ENCODE peak calls at places on chromosomes 4 and X, in six cellular contexts. N is midbrain; P is HEK293T; Z is stimulated activated CD8-positive, alpha-beta memory T cell treated with anti-CD3 and anti-CD28 coated beads, Interleukin-7, amount 100 ng/mL, for 24 hours; J is renal cortical epithelial cell; D is dermis blood vessel endothelial cell. C is an unnamed sample.
A peak's percentile ranks its signal among the peaks of the same experiment; 100 is the strongest.

GRCh38 chr4:126137782-126138170 is 823.0 kb downstream of the FAT4 start:
- DNase-seq in N (no peak), P (no peak), Z (no peak), J (no peak), D (no peak), C (no peak)

GRCh38 chr4:183515411-183515810 is 10.6 kb downstream of the ING2 start:
- DNase-seq in N (no peak), P (no peak), Z (no peak), J (no peak), D (no peak), C (no peak)

GRCh38 chr4:24857996-24858395 is 54.8 kb downstream of the CCDC149 start:
- DNase-seq in N (no peak), P (no peak), Z (no peak), J (peak; percentile 82), D (peak; percentile 53), C (peak; percentile 82)

GRCh38 chrX:23779025-23779424 is 3.9 kb upstream of the SAT1 start:
- DNase-seq in N (no peak), P (no peak), Z (no peak), J (peak; percentile 64), D (no peak), C (peak; percentile 64)

GRCh38 chr4:188727746-188728145 is 588.5 kb downstream of the TRIML1 start:
- DNase-seq in N (no peak), P (no peak), Z (no peak), J (no peak), D (no peak), C (no peak)

GRCh38 chrX:69185886-69186285 is 20.6 kb upstream of the PJA1 start:
- DNase-seq in N (no peak), P (no peak), Z (no peak), J (no peak), D (no peak), C (no peak)

GRCh38 chrX:55132416-55132815 is 43.6 kb downstream of the PAGE2 start:
- DNase-seq in N (no peak), P (no peak), Z (no peak), J (no peak), D (no peak), C (no peak)

GRCh38 chr4:78940752-78941151 is 1.5 kb upstream of the PAQR3 start:
- DNase-seq in N (no peak), P (no peak), Z (no peak), J (no peak), D (no peak), C (no peak)

GRCh38 chr4:103498161-103499070 is 221.4 kb downstream of the TACR3 start:
- DNase-seq in N (no peak), P (no peak), Z (no peak), J (peak; percentile 36), D (no peak), C (no peak)

GRCh38 chrX:53383376-53384087 is 38.9 kb downstream of the SMC1A start:
- DNase-seq in N (no peak), P (no peak), Z (no peak), J (no peak), D (no peak), C (no peak)

GRCh38 chr4:20403846-20404245 is 152.1 kb downstream of the SLIT2 start:
- DNase-seq in N (no peak), P (no peak), Z (no peak), J (no peak), D (no peak), C (no peak)

GRCh38 chr4:48110452-48110978 is 23.5 kb downstream of the TXK start:
- DNase-seq in N (no peak), P (no peak), Z (no peak), J (no peak), D (no peak), C (no peak)

GRCh38 chrX:143500751-143501150 is 16.5 kb downstream of the SPANXN3 start:
- DNase-seq in N (no peak), P (no peak), Z (no peak), J (peak; percentile 68), D (no peak), C (no peak)

GRCh38 chrX:16187024-16187698 is 19.9 kb downstream of the MAGEB17 start:
- DNase-seq in N (no peak), P (no peak), Z (no peak), J (no peak), D (no peak), C (no peak)

GRCh38 chrX:13085533-13085932 is 41.1 kb upstream of the FAM9C start:
- DNase-seq in N (no peak), P (no peak), Z (no peak), J (no peak), D (no peak), C (no peak)

GRCh38 chrX:9885150-9885549 is 82.0 kb upstream of the CLDN34 start:
- DNase-seq in N (peak; percentile 77), P (peak; percentile 53), Z (no peak), J (peak; percentile 31), D (peak; percentile 82), C (no peak)

GRCh38 chr4:32689520-32689919 is 1969.4 kb downstream of the PCDH7 start:
- DNase-seq in N (no peak), P (no peak), Z (no peak), J (peak; percentile 61), D (no peak), C (no peak)

GRCh38 chr4:147749811-147750321 is 18.0 kb downstream of the ARHGAP10 start:
- DNase-seq in N (no peak), P (no peak), Z (no peak), J (peak; percentile 94), D (no peak), C (no peak)

GRCh38 chr4:165874799-165875371 is 1.8 kb downstream of the TLL1 start:
- DNase-seq in N (no peak), P (peak; percentile 58), Z (no peak), J (peak; percentile 88), D (peak; percentile 58), C (no peak)

GRCh38 chr4:4427478-4427870 is 40.6 kb downstream of the NSG1 start:
- DNase-seq in N (no peak), P (no peak), Z (no peak), J (no peak), D (no peak), C (no peak)

GRCh38 chr4:20825493-20825892 is 125.2 kb downstream of the PACRGL start:
- DNase-seq in N (no peak), P (no peak), Z (no peak), J (peak; percentile 9), D (no peak), C (no peak)

GRCh38 chr4:184805462-184806245 is 20.1 kb downstream of the ACSL1 start:
- DNase-seq in N (peak; percentile 70), P (no peak), Z (no peak), J (peak; percentile 80), D (no peak), C (no peak)

GRCh38 chr4:36332023-36332781 is 50.8 kb downstream of the DTHD1 start:
- DNase-seq in N (peak; percentile 90), P (no peak), Z (no peak), J (no peak), D (no peak), C (no peak)

GRCh38 chr4:87353592-87353991 is 30.9 kb upstream of the HSD17B13 start:
- DNase-seq in N (peak; percentile 43), P (peak; percentile 38), Z (no peak), J (peak; percentile 8), D (peak; percentile 79), C (peak; percentile 44)

GRCh38 chr4:155807021-155807420 is 48.2 kb downstream of the GUCY1B1 start:
- DNase-seq in N (no peak), P (no peak), Z (no peak), J (no peak), D (no peak), C (peak; percentile 75)

GRCh38 chrX:155028749-155029360 is 2.2 kb downstream of the FUNDC2 start:
- DNase-seq in N (no peak), P (no peak), Z (no peak), J (peak; percentile 46), D (peak; percentile 6), C (peak; percentile 22)

GRCh38 chrX:2901367-2902036 is 27.6 kb downstream of the ARSD start:
- DNase-seq in N (no peak), P (no peak), Z (no peak), J (peak; percentile 2), D (no peak), C (no peak)

GRCh38 chr4:82515705-82516104 is 46.1 kb downstream of the TMEM150C start:
- DNase-seq in N (peak; percentile 80), P (no peak), Z (no peak), J (peak; percentile 85), D (peak; percentile 91), C (peak; percentile 93)

GRCh38 chrX:149647505-149647904 is 15.9 kb upstream of the TMEM185A start:
- DNase-seq in N (no peak), P (no peak), Z (no peak), J (no peak), D (no peak), C (no peak)

GRCh38 chr4:1061747-1062146 is 50.3 kb downstream of the FGFRL1 start:
- DNase-seq in N (no peak), P (no peak), Z (no peak), J (no peak), D (no peak), C (no peak)

GRCh38 chr4:121096629-121097028 is 24.3 kb upstream of the NDNF start:
- DNase-seq in N (peak; percentile 36), P (peak; percentile 9), Z (no peak), J (peak; percentile 47), D (peak; percentile 40), C (peak; percentile 28)

GRCh38 chr4:59553063-59553738 is 1646.9 kb upstream of the ADGRL3 start:
- DNase-seq in N (no peak), P (peak; percentile 3), Z (no peak), J (peak; percentile 56), D (no peak), C (no peak)

GRCh38 chr4:13599159-13599558 is 28.4 kb downstream of the BOD1L1 start:
- DNase-seq in N (no peak), P (no peak), Z (no peak), J (peak; percentile 72), D (no peak), C (no peak)

GRCh38 chr4:53696956-53697685 is 105.8 kb upstream of the LNX1 start:
- DNase-seq in N (no peak), P (no peak), Z (no peak), J (peak; percentile 16), D (no peak), C (no peak)

GRCh38 chr4:135508006-135508714 is 1306.6 kb upstream of the PABPC4L start:
- DNase-seq in N (no peak), P (no peak), Z (no peak), J (peak; percentile 87), D (peak; percentile 0), C (peak; percentile 45)